ENCODE peak calls at places on chromosome 7, in six cellular contexts. L, N, I, B, T and G are unnamed samples.

GRCh38 chr7:117458977-117459583 is 20.7 kb upstream of the CFTR start:
- DNase-seq in L (no peak), N (no peak), I (no peak), B (peak), T (peak), G (peak)

GRCh38 chr7:12965767-12966166 is 278.3 kb downstream of the ARL4A start:
- DNase-seq in L (no peak), N (peak), I (no peak), B (no peak), T (no peak), G (no peak)

GRCh38 chr7:87564290-87564963 is 36.3 kb downstream of the ABCB1 start:
- DNase-seq in L (peak), N (peak), I (no peak), B (no peak), T (no peak), G (peak)

GRCh38 chr7:155338632-155339320 is 41.1 kb downstream of the INSIG1 start:
- DNase-seq in L (no peak), N (no peak), I (no peak), B (no peak), T (no peak), G (no peak)

GRCh38 chr7:100013328-100013676 is 2.1 kb upstream of the ZKSCAN1 start:
- DNase-seq in L (no peak), N (no peak), I (no peak), B (no peak), T (no peak), G (no peak)

GRCh38 chr7:64182036-64182790 is 24.8 kb upstream of the ZNF735 start:
- DNase-seq in L (peak), N (no peak), I (no peak), B (no peak), T (no peak), G (no peak)

GRCh38 chr7:157011333-157012112 is 1.1 kb upstream of the MNX1 start:
- DNase-seq in L (no peak), N (no peak), I (no peak), B (no peak), T (no peak), G (peak)

GRCh38 chr7:67553378-67553777 is 556.7 kb downstream of the TYW1 start:
- DNase-seq in L (no peak), N (no peak), I (no peak), B (peak), T (no peak), G (no peak)